ENCODE peak calls at places on chromosomes 13 and 19, in eight cellular contexts. B is breast epithelium, Z is HepG2, N is suprapubic skin, M is endothelial cell of umbilical vein, X is spleen, R is HCT116, I is K562. H is an unnamed sample.

GRCh38 chr13:28558126-28558525 is 63.2 kb upstream of the FLT1 start:
- DNase-seq in B (no peak), Z (no peak), N (no peak), M (peak; percentile 71), X (no peak), R (no peak), I (no peak), H (no peak)

GRCh38 chr19:5624154-5624663 is 1.3 kb downstream of the SAFB start:
- DNase-seq in B (peak; percentile 27), Z (no peak), N (no peak), M (peak; percentile 59), X (peak; percentile 66), R (no peak), I (no peak), H (peak; percentile 69)

GRCh38 chr13:75621147-75621546 is 15.0 kb upstream of the LMO7 start:
- DNase-seq in B (no peak), Z (no peak), N (no peak), M (peak; percentile 36), X (no peak), R (no peak), I (no peak), H (no peak)

GRCh38 chr13:60654405-60654804 is 257.4 kb downstream of the TDRD3 start:
- DNase-seq in B (no peak), Z (peak; percentile 16), N (no peak), M (peak; percentile 56), X (no peak), R (no peak), I (no peak), H (peak; percentile 59)

GRCh38 chr13:110477711-110478245 is 83.7 kb downstream of the RAB20 start:
- DNase-seq in B (no peak), Z (no peak), N (no peak), M (peak; percentile 13), X (no peak), R (no peak), I (no peak), H (no peak)

GRCh38 chr19:30373593-30373992 is 1.4 kb downstream of the ZNF536 start:
- DNase-seq in B (no peak), Z (no peak), N (peak; percentile 41), M (no peak), X (no peak), R (no peak), I (no peak), H (peak; percentile 7)

GRCh38 chr13:76148926-76149325 is 512.8 kb downstream of the LMO7 start:
- DNase-seq in B (no peak), Z (no peak), N (no peak), M (no peak), X (no peak), R (no peak), I (no peak), H (no peak)

GRCh38 chr19:17244618-17245534 is 843 bp downstream of the NR2F6 start:
- DNase-seq in B (no peak), Z (no peak), N (no peak), M (no peak), X (peak; percentile 88), R (no peak), I (no peak), H (peak; percentile 64)

GRCh38 chr13:104592127-104592526 is 1525.9 kb upstream of the SLC10A2 start:
- DNase-seq in B (no peak), Z (no peak), N (no peak), M (peak; percentile 5), X (no peak), R (peak; percentile 16), I (no peak), H (no peak)

GRCh38 chr13:50319603-50320296 is 304.5 kb downstream of the KCNRG start:
- DNase-seq in B (peak; percentile 23), Z (peak; percentile 24), N (no peak), M (peak; percentile 84), X (no peak), R (no peak), I (peak; percentile 7), H (no peak)

DNA sequence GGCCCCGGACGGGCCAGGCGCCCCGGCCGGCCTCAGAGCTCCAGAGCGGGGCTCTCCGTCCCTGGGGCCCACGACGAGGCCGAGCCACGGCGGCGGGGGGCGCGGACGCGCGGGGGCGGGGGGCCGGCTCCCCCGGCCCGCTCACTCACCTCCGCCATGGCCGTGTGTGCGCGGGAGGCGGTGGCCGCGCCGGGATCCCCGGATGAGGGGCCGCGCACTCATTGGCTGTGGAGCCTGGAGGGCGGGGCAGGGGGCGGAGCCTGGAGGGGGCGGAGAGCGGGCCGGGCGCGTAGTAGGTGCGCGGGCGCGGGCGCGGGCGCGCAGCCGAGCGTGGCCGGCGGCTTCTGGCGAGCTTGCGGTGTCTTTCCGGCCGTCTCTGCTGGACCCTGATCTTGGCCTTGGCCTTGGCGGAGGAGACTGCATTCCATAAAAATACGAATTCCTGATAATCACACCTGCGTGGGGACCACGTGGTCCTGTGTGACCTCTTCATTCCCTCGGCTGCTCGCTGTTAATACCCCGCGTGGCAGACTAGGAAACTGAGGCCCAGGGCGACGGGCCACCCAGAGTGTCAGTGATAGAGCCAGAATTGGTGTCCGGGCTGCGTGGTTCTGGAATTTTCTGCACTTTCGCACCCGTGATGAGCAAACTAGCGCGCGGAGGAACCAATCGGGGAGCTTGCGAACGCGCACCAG is at the start of gene MIER2:
- DNase-seq in B (peak; percentile 79), Z (peak; percentile 50), N (no peak), M (peak; percentile 74), X (peak; percentile 91), R (peak; percentile 35), I (peak; percentile 98), H (peak; percentile 85)
- TF ChIP-seq POLR2A in B (no peak), Z (peak; percentile 69), N (no peak), M (no peak), X (no peak), R (no peak), I (peak; percentile 74), H (no peak)

DNA sequence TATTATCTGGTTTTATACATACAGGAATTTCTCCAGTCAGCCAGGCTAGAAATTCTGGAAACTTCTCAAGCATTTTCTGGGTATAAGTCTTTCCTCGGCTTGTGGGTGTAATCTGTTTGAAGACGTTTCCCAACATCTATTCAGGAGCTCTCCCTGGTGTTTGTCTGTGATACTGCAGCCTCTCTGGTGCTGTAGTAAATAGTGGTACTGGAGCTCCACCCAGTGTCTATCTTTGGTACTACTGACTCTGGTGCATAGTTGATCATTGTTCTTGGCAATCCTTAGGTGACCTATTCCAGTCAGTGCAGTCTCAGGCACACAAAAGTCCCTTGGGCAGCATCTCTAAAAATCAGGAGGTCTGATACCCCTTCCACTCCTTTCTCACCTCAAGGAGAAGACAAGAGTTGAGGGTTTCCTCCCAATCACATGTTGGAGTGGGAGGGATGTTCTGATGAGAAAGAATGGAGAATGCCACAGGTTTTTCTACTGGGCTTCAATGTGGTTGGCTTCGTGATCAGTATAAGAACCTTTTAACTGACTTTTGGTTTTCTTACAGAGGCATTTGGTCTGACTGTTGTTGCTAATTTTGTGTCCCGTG is 115.5 kb downstream of the CYSLTR2 start:
- DNase-seq in B (peak; percentile 78), Z (peak; percentile 82), N (peak; percentile 84), M (peak; percentile 93), X (no peak), R (peak; percentile 85), I (peak; percentile 64), H (peak; percentile 90)
- TF ChIP-seq POLR2AphosphoS5 in B (no peak), Z (no peak), N (peak; percentile 6), M (no peak), X (no peak), R (no peak), I (no peak), H (no peak)

DNA sequence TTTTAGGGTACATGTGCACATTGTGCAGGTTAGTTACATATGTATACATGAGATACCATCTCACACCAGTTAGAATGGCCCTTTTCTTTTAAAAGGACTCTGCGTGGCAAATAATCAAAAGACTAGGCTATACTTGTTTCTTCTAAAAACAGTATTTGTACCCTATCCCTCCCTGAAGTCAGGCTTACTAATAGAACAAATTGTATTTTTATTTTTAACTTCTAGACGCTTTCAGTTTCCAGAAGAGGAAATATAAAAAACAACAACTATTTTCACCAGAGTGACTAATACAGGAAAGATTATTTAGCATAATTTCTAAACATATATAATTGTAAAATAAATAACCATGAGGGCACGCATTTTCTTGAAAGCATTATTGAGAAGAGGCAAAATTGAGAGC is 83.6 kb downstream of the ITGBL1 start:
- DNase-seq in B (no peak), Z (no peak), N (no peak), M (peak; percentile 37), X (no peak), R (no peak), I (no peak), H (no peak)
- TF ChIP-seq POLR2A in B (no peak), Z (no peak), N (no peak), M (no peak), X (no peak), R (no peak), I (no peak), H (no peak)

GRCh38 chr13:54445865-54446264 is 1417.3 kb downstream of the OLFM4 start:
- DNase-seq in B (no peak), Z (no peak), N (no peak), M (no peak), X (no peak), R (no peak), I (no peak), H (no peak)
- TF ChIP-seq POLR2AphosphoS5 in B (no peak), Z (no peak), N (no peak), M (no peak), X (no peak), R (no peak), I (no peak), H (no peak)

GRCh38 chr19:14350302-14350701 is 30.9 kb upstream of the ADGRE5 start:
- DNase-seq in B (no peak), Z (no peak), N (no peak), M (no peak), X (no peak), R (no peak), I (peak; percentile 4), H (no peak)
- TF ChIP-seq POLR2A in B (no peak), Z (no peak), N (no peak), M (no peak), X (no peak), R (no peak), I (no peak), H (no peak)

GRCh38 chr19:50510700-50511068 is 307 bp downstream of the JOSD2 start:
- DNase-seq in B (no peak), Z (no peak), N (no peak), M (no peak), X (no peak), R (no peak), I (no peak), H (no peak)
- TF ChIP-seq POLR2AphosphoS5 in B (no peak), Z (no peak), N (no peak), M (no peak), X (no peak), R (no peak), I (no peak), H (no peak)

H was measured in stomach.